ENCODE peak calls at places on chromosomes 2 and 18, in eight cellular contexts. I is tibial artery; N is esophagus muscularis mucosa; C is upper lobe of left lung; R is CD8-positive, alpha-beta T cell; H is fibroblast of lung; Y is Panc1; M is heart right ventricle. D is an unnamed sample.

GRCh38 chr18:35526476-35527120 is 28.8 kb upstream of the INO80C start:
- DNase-seq in C (peak; percentile 54), M (no peak), R (no peak), Y (no peak), N (peak; percentile 34), H (peak; percentile 28), I (no peak), D (peak; percentile 37)

GRCh38 chr18:79334496-79335233 is 61.1 kb upstream of the NFATC1 start:
- DNase-seq in N (no peak), I (no peak), H (no peak), Y (no peak), M (no peak), R (no peak), C (no peak), D (no peak)

GRCh38 chr18:63307555-63308200 is 11.9 kb downstream of the BCL2 start:
- DNase-seq in I (no peak), Y (no peak), M (no peak), R (no peak), C (no peak), H (peak; percentile 15), N (no peak), D (no peak)

GRCh38 chr2:120108749-120109148 is 95.9 kb downstream of the EPB41L5 start:
- DNase-seq in I (no peak), H (peak; percentile 40), Y (no peak), R (no peak), C (no peak), M (no peak), N (no peak), D (no peak)

GRCh38 chr2:231985823-231986261 is 24.3 kb downstream of the DIS3L2 start:
- DNase-seq in M (no peak), Y (no peak), C (no peak), R (no peak), N (no peak), H (no peak), I (no peak), D (no peak)

GRCh38 chr18:7177131-7177744 is 53.7 kb upstream of the LRRC30 start:
- DNase-seq in Y (peak; percentile 15), N (no peak), I (peak; percentile 61), H (peak; percentile 87), R (no peak), M (no peak), C (peak; percentile 44), D (no peak)

GRCh38 chr18:56542488-56542887 is 95.9 kb downstream of the TXNL1 start:
- DNase-seq in I (no peak), M (no peak), R (no peak), N (no peak), C (no peak), Y (no peak), H (no peak), D (no peak)

GRCh38 chr18:8361941-8362471 is 247.2 kb upstream of the RAB12 start:
- DNase-seq in M (no peak), R (no peak), N (no peak), H (no peak), I (no peak), Y (no peak), C (no peak), D (no peak)

GRCh38 chr2:128769457-128770142 is 450.9 kb upstream of the HS6ST1 start:
- DNase-seq in R (no peak), H (no peak), C (no peak), N (peak; percentile 62), I (no peak), M (no peak), Y (no peak), D (no peak)

GRCh38 chr2:170143045-170143717 is 34.8 kb upstream of the MYO3B start:
- DNase-seq in H (no peak), N (no peak), I (no peak), C (no peak), M (no peak), Y (no peak), R (no peak), D (no peak)

GRCh38 chr2:188319845-188320244 is 28.2 kb downstream of the GULP1 start:
- DNase-seq in I (no peak), Y (no peak), M (no peak), H (no peak), R (no peak), N (no peak), C (no peak), D (no peak)

GRCh38 chr2:240596491-240596931 is 10.0 kb downstream of the CAPN10 start:
- DNase-seq in M (peak; percentile 75), I (peak; percentile 35), C (no peak), H (no peak), N (no peak), Y (no peak), R (no peak), D (peak; percentile 82)

GRCh38 chr2:31208240-31208639 is 9.1 kb downstream of the CAPN14 start:
- DNase-seq in R (no peak), N (no peak), C (no peak), Y (no peak), M (no peak), H (no peak), I (no peak), D (no peak)

GRCh38 chr2:46335966-46336436 is 38.8 kb downstream of the EPAS1 start:
- DNase-seq in R (no peak), M (no peak), C (no peak), I (no peak), N (no peak), H (no peak), Y (no peak), D (no peak)

GRCh38 chr2:160477032-160477431 is 16.6 kb downstream of the RBMS1 start:
- DNase-seq in N (no peak), I (no peak), M (no peak), H (no peak), C (no peak), R (no peak), Y (no peak), D (no peak)

GRCh38 chr18:74316257-74317180 is 880 bp downstream of the C18orf63 start:
- DNase-seq in R (no peak), C (no peak), I (no peak), M (no peak), N (no peak), H (peak; percentile 81), Y (no peak), D (no peak)

GRCh38 chr2:186984481-186984880 is 135.5 kb upstream of the ZSWIM2 start:
- DNase-seq in Y (no peak), M (no peak), H (no peak), R (no peak), C (no peak), I (no peak), N (peak; percentile 37), D (no peak)

GRCh38 chr18:13726972-13727331 is 479 bp downstream of the RNMT start:
- DNase-seq in H (no peak), I (peak; percentile 58), N (peak; percentile 93), Y (no peak), R (peak; percentile 36), C (peak; percentile 56), M (no peak), D (peak; percentile 62)

GRCh38 chr2:120842456-120843439 is 107.1 kb downstream of the GLI2 start:
- DNase-seq in N (no peak), H (peak; percentile 11), R (no peak), I (no peak), Y (no peak), M (no peak), C (no peak), D (no peak)

GRCh38 chr2:14557921-14558320 is 74.6 kb upstream of the LRATD1 start:
- DNase-seq in C (no peak), M (no peak), N (no peak), H (no peak), R (no peak), I (no peak), Y (no peak), D (no peak)
- H3K27ac ChIP-seq in C (no peak overlapping the region), M (no peak overlapping the region), N (no peak overlapping the region), H (no peak overlapping the region), R (no peak overlapping the region), I (no peak overlapping the region), Y (no peak overlapping the region), D (no peak overlapping the region)

GRCh38 chr2:236503100-236503499 is 66.5 kb upstream of the ACKR3 start:
- DNase-seq in N (peak; percentile 34), H (no peak), I (no peak), M (no peak), R (no peak), Y (no peak), C (no peak), D (no peak)
- TF ChIP-seq CTCF in N (no peak), H (peak; percentile 15), I (peak; percentile 8), M (no peak), R (no peak), Y (no peak), C (no peak), D (no peak)

DNA sequence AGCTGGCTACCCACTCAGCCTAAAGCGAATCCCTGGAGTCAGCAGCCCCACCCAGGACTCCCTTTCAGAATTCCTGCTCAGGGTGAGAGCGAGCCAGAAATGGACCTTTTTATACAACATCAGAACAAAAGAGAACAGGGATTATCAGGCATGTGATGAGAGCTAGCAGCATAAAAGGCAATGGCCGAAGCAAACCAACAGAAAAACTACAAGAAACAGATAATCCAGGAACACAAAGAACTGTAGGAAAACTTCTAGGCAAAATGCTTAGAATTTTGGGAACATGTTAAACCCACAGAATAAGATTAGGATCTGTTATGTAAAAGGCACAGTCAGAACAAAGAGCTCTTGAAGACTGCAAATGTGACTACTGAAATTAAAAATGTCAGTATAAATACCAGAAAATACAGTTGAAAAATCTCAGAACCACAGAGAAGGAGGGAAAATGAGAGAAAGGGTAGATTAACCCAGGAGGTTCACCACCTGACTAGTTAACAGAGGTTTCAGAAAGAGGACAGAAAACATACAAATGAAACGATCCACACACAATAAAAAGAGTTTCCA is 31.3 kb downstream of the ITGA6 start:
- DNase-seq in M (no peak), I (no peak), R (no peak), C (no peak), N (no peak), Y (no peak), H (no peak), D (no peak)
- H3K4me1 ChIP-seq in M (peaks cover 27% of the 10 kb centered on the region), I (no peaks in the 10 kb centered on the region), R (peaks cover 89% of the 10 kb centered on the region), C (peaks cover 48% of the 10 kb centered on the region), N (peaks cover 45% of the 10 kb centered on the region), Y (peaks cover 16% of the 10 kb centered on the region), H (no peaks in the 10 kb centered on the region), D (no peaks in the 10 kb centered on the region)

GRCh38 chr2:38154395-38154794 is 78.4 kb upstream of the CYP1B1 start:
- DNase-seq in R (no peak), H (no peak), N (no peak), C (no peak), M (no peak), I (no peak), Y (no peak), D (no peak)
- H3K27ac ChIP-seq in R (no peak overlapping the region), H (no peak overlapping the region), N (no peak overlapping the region), C (no peak overlapping the region), M (peak overlapping the region; percentile 61), I (no peak overlapping the region), Y (no peak overlapping the region), D (no peak overlapping the region)

GRCh38 chr2:18219676-18220075 is 340.8 kb downstream of the RDH14 start:
- DNase-seq in Y (no peak), I (no peak), N (no peak), C (no peak), M (no peak), R (no peak), H (peak; percentile 13), D (no peak)
- TF ChIP-seq CTCF in Y (no peak), I (no peak), N (no peak), C (no peak), M (no peak), R (no peak), H (peak; percentile 33), D (no peak)